ENCODE peak calls at places on chromosomes 11 and 22, in nine cellular contexts. C, K, Y, A, Q, O, B, E and D are unnamed samples.

GRCh38 chr11:8206251-8207079 is 37.6 kb upstream of the RIC3 start:
- DNase-seq in C (no peak), K (no peak), Y (no peak), A (peak), Q (no peak), O (peak), B (no peak), E (no peak), D (no peak)

GRCh38 chr22:43884600-43885318 is 7.1 kb downstream of the PNPLA5 start:
- DNase-seq in C (peak), K (no peak), Y (peak), A (peak), Q (peak), O (peak), B (no peak), E (no peak), D (peak)

GRCh38 chr11:12455938-12456337 is 78.6 kb downstream of the PARVA start:
- DNase-seq in C (no peak), K (no peak), Y (peak), A (no peak), Q (no peak), O (no peak), B (no peak), E (no peak), D (no peak)

GRCh38 chr11:821513-822371 is 3.0 kb downstream of the PNPLA2 start:
- DNase-seq in C (no peak), K (no peak), Y (no peak), A (no peak), Q (no peak), O (peak), B (no peak), E (no peak), D (no peak)

GRCh38 chr22:36616682-36617081 is 86.9 kb downstream of the CACNG2 start:
- DNase-seq in C (no peak), K (no peak), Y (no peak), A (no peak), Q (no peak), O (no peak), B (no peak), E (no peak), D (no peak)

GRCh38 chr11:9703280-9703679 is 39.4 kb downstream of the SWAP70 start:
- DNase-seq in C (no peak), K (no peak), Y (no peak), A (no peak), Q (no peak), O (no peak), B (no peak), E (no peak), D (no peak)

GRCh38 chr11:35073691-35074382 is 65.1 kb upstream of the CD44 start:
- DNase-seq in C (no peak), K (no peak), Y (no peak), A (no peak), Q (no peak), O (no peak), B (no peak), E (no peak), D (no peak)

GRCh38 chr22:22124374-22124773 is 120.2 kb upstream of the VPREB1 start:
- DNase-seq in C (no peak), K (no peak), Y (no peak), A (no peak), Q (no peak), O (no peak), B (no peak), E (no peak), D (no peak)

GRCh38 chr11:88552377-88553029 is 215.0 kb upstream of the CTSC start:
- DNase-seq in C (peak), K (no peak), Y (peak), A (peak), Q (peak), O (peak), B (no peak), E (no peak), D (no peak)

GRCh38 chr11:64224891-64225607 is 937 bp downstream of the TRPT1 start:
- DNase-seq in C (no peak), K (no peak), Y (no peak), A (no peak), Q (no peak), O (no peak), B (no peak), E (no peak), D (no peak)

GRCh38 chr11:133227674-133228111 is 304.6 kb downstream of the OPCML start:
- DNase-seq in C (no peak), K (no peak), Y (no peak), A (no peak), Q (no peak), O (no peak), B (no peak), E (no peak), D (no peak)

GRCh38 chr11:11075515-11076171 is 217.8 kb upstream of the ZBED5 start:
- DNase-seq in C (no peak), K (no peak), Y (no peak), A (no peak), Q (no peak), O (no peak), B (no peak), E (no peak), D (no peak)

GRCh38 chr11:68889948-68890446 is 13.6 kb downstream of the MRPL21 start:
- DNase-seq in C (no peak), K (no peak), Y (peak), A (no peak), Q (no peak), O (peak), B (no peak), E (no peak), D (no peak)

GRCh38 chr11:111077938-111078337 is 167.6 kb upstream of the POU2AF2 start:
- DNase-seq in C (no peak), K (no peak), Y (no peak), A (no peak), Q (no peak), O (no peak), B (no peak), E (no peak), D (no peak)

GRCh38 chr11:104011031-104011430 is 25.4 kb upstream of the DDI1 start:
- DNase-seq in C (no peak), K (no peak), Y (no peak), A (no peak), Q (no peak), O (no peak), B (no peak), E (no peak), D (no peak)

GRCh38 chr11:86696004-86696403 is 23.6 kb upstream of the ME3 start:
- DNase-seq in C (no peak), K (no peak), Y (peak), A (no peak), Q (no peak), O (no peak), B (no peak), E (no peak), D (no peak)

GRCh38 chr22:17097701-17098100 is 12.9 kb downstream of the IL17RA start:
- DNase-seq in C (no peak), K (no peak), Y (no peak), A (no peak), Q (no peak), O (no peak), B (no peak), E (no peak), D (no peak)

GRCh38 chr11:33719587-33719986 is 16.6 kb downstream of the CD59 start:
- DNase-seq in C (no peak), K (no peak), Y (no peak), A (no peak), Q (no peak), O (no peak), B (no peak), E (no peak), D (no peak)

GRCh38 chr11:62143727-62144126 is 19.9 kb downstream of the INCENP start:
- DNase-seq in C (no peak), K (no peak), Y (no peak), A (no peak), Q (no peak), O (peak), B (no peak), E (no peak), D (peak)

GRCh38 chr11:24422371-24422770 is 74.5 kb upstream of the LUZP2 start:
- DNase-seq in C (no peak), K (no peak), Y (no peak), A (no peak), Q (no peak), O (no peak), B (no peak), E (no peak), D (no peak)

GRCh38 chr11:75554258-75555022 is 7.6 kb upstream of the SERPINH1 start:
- DNase-seq in C (no peak), K (no peak), Y (peak), A (no peak), Q (no peak), O (peak), B (no peak), E (peak), D (peak)